ENCODE peak calls at places on chromosome 2, in seven cellular contexts. J is HCT116, Q is body of pancreas, U is NB4, V is A549, S is uterus, G is heart left ventricle. W is an unnamed sample.

GRCh38 chr2:172021955-172022354 is 22.2 kb downstream of the METAP1D start:
- DNase-seq in G (no peak), J (no peak), Q (no peak), V (no peak), S (no peak), U (peak; percentile 59), W (no peak)

GRCh38 chr2:32135409-32135808 is 30.3 kb upstream of the SLC30A6 start:
- DNase-seq in S (no peak), V (peak; percentile 94), G (no peak), J (peak; percentile 79), Q (peak; percentile 38), U (peak; percentile 58), W (no peak)

GRCh38 chr2:46826898-46827245 is 88.7 kb downstream of the MCFD2 start:
- DNase-seq in Q (no peak), U (no peak), V (no peak), S (no peak), J (no peak), G (no peak), W (no peak)

GRCh38 chr2:105768961-105769452 is 24.3 kb downstream of the NCK2 start:
- DNase-seq in G (no peak), V (no peak), Q (no peak), J (no peak), S (no peak), U (no peak), W (no peak)

GRCh38 chr2:183248866-183249567 is 124.8 kb downstream of the NUP35 start:
- DNase-seq in G (no peak), U (peak; percentile 40), V (peak; percentile 21), Q (no peak), J (peak; percentile 24), S (no peak), W (no peak)

GRCh38 chr2:118991554-118991953 is 49.6 kb downstream of the MARCO start:
- DNase-seq in J (no peak), G (no peak), S (no peak), U (no peak), Q (no peak), V (no peak), W (peak; percentile 28)

GRCh38 chr2:68282814-68283812 is 30.8 kb upstream of the PPP3R1 start:
- DNase-seq in S (no peak), J (peak; percentile 33), G (no peak), U (peak; percentile 57), V (peak; percentile 70), Q (no peak), W (no peak)

GRCh38 chr2:43038034-43038719 is 188.2 kb downstream of the ZFP36L2 start:
- DNase-seq in S (peak; percentile 75), Q (no peak), U (no peak), J (no peak), V (no peak), G (no peak), W (peak; percentile 28)

GRCh38 chr2:134773372-134774073 is 54.7 kb upstream of the TMEM163 start:
- DNase-seq in S (no peak), G (no peak), V (no peak), Q (peak; percentile 57), J (no peak), U (no peak), W (no peak)

GRCh38 chr2:54561795-54562592 is 105.9 kb downstream of the SPTBN1 start:
- DNase-seq in U (peak; percentile 58), V (no peak), Q (no peak), J (no peak), S (no peak), G (no peak), W (no peak)

GRCh38 chr2:171668111-171668600 is 19.1 kb upstream of the DYNC1I2 start:
- DNase-seq in V (no peak), Q (no peak), S (no peak), G (no peak), J (no peak), U (no peak), W (no peak)

GRCh38 chr2:33275689-33276444 is 200.6 kb upstream of the RASGRP3 start:
- DNase-seq in Q (no peak), S (peak; percentile 51), G (no peak), V (peak; percentile 93), U (peak; percentile 41), J (peak; percentile 6), W (no peak)

GRCh38 chr2:229370484-229370883 is 99.4 kb upstream of the PID1 start:
- DNase-seq in J (no peak), U (no peak), V (no peak), S (peak; percentile 51), G (no peak), Q (no peak), W (no peak)

GRCh38 chr2:107025291-107025857 is 139.4 kb upstream of the ST6GAL2 start:
- DNase-seq in V (no peak), Q (no peak), S (no peak), U (no peak), J (no peak), G (no peak), W (no peak)

GRCh38 chr2:206721216-206721920 is 3.2 kb upstream of the DYTN start:
- DNase-seq in S (no peak), G (no peak), U (no peak), J (no peak), V (no peak), Q (no peak), W (no peak)

DNA sequence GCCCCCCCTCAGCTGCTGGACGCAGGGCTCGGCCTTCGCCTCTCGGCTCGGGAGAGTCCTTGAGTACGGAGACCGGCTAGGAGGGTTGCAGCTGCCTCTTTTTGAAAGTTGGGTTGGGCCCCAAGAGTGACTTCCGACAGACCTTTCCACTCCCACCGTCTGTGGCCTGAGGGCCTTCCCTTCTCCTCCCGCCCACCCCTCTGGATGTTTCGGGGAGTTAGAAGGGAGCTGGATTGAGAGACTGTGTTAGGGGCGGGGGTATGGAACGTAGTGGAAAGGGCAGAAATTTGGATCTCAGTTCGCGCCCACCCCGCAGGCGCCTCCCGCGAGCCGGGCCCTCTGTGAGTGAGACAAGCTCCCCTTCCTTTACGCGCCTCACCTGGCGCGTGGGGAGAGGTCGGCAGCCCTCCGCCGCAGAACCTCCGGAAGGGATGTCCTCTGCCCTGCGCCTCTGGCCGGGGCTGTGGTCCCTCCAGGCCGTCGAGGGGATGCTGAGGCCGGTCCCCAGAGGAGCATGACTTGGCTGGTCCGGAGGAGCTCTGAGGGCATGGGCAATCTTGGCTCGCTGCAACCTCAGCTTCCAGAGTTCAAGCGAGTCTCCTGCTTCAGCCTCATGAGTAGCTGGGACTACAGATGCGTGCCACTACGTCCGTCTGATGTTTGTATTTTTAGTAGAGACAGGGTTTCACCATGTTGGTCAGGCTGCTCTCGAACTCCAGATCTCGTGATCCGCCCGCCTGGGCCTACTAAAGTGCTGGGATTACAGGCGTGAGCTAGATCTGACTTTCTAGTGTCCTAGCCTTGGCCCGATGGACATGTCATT is 15.9 kb downstream of the C2orf74 start:
- DNase-seq in U (peak; percentile 67), S (peak; percentile 41), G (peak; percentile 75), Q (peak; percentile 34), V (no peak), J (no peak), W (no peak)
- TF ChIP-seq POLR2A in U (no peak), S (no peak), G (no peak), Q (no peak), V (peak; percentile 20), J (no peak), W (no peak)

GRCh38 chr2:205706769-205707375 is 24.6 kb downstream of the NRP2 start:
- DNase-seq in Q (no peak), J (no peak), V (no peak), G (peak; percentile 83), U (peak; percentile 80), S (peak; percentile 83), W (peak; percentile 46)
- TF ChIP-seq POLR2A in Q (no peak), J (no peak), V (no peak), G (no peak), U (no peak), S (no peak), W (no peak)

GRCh38 chr2:69645026-69645425 is 1.5 kb upstream of the AAK1 start:
- DNase-seq in S (no peak), V (no peak), U (peak; percentile 58), J (no peak), Q (no peak), G (no peak), W (no peak)

GRCh38 chr2:69644506-69644979 is 1.0 kb upstream of the AAK1 start:
- DNase-seq in G (no peak), V (no peak), Q (no peak), S (no peak), J (no peak), U (no peak), W (no peak)

GRCh38 chr2:69641887-69642708 is 1.4 kb downstream of the AAK1 start:
- DNase-seq in U (no peak), G (no peak), J (no peak), S (no peak), Q (no peak), V (no peak), W (no peak)

GRCh38 chr2:69643602-69644505 is at the start of gene AAK1:
- DNase-seq in J (peak; percentile 74), U (peak; percentile 96), S (peak; percentile 88), G (peak; percentile 95), Q (peak; percentile 89), V (peak; percentile 91), W (peak; percentile 94)

DNA sequence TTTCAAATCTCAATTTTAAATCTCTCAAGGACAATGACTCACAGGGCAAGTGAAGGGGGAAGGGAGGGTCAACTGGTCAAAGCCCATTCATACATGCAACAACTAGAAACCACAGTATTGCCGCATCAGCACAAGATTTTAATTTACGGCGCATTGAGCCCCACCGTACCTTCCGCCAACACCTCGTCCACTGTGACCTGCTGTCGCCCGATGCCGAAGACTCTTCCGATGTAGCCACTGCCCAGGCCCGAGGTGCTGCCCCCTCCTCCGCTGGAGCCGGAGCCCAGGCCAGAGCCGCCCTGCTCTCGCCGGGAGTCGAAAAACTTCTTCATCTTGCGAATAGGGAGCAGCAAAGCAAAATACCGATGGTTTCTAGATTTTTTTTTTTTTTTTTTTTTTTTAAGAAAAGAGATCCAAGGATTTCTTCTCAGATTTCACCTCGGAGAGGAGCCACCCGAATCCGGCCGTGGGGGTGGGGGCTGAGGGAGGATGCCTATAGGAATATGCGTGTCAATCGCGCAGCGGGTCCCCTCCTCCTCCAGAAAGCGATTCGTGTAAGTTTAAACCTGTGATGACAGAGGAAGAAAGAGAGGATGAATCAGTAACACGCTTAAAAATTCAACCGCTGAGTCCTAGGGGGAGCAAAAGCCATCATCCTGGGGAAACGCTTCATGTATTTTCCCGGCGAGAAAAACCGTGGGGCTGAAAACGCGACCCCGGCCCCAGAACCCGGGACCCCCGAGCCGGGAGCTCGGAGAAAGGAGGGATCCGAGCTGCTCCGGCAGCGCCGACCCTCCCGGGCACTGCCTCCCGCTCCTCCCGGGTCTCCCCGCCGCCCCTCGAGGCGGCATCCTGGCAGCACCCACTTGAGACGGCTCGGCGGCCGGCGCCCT is 584 bp downstream of the AAK1 start:
- DNase-seq in S (peak; percentile 62), G (peak; percentile 74), V (peak; percentile 58), Q (peak; percentile 46), U (peak; percentile 91), J (no peak), W (peak; percentile 60)
- TF ChIP-seq POLR2A in S (no peak), G (no peak), V (no peak), Q (no peak), U (no peak), J (no peak), W (no peak)

DNA sequence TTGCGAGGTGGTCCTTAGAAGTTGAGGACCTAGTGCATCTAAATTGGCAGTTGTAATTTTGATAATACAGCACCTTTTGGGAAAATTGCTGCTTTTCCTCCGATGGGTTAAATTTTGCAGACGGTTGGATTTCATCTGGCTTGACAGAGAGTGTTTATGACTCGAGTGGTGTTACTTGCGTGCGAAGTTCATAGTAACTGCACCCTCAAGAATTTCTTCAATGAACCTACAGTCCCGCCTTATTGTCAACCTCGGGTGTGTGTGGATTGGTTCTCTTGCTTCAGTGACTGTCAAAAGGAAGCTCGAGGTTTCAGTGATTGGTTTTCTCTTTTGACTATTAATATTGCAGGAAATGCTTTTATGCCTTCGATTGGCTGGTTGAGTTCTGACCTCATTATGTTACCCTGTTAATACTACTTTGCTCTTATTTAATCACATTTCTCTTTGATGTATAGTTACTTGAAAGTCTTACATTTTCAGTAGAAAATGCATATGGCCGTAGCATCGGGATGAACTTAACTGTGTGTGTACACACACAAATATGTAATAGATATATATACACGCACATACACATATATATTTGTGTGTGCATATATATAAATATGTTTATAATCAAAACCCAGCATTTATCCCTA is 1.5 kb downstream of the EPC2 start:
- DNase-seq in Q (peak; percentile 29), U (peak; percentile 85), S (peak; percentile 33), J (peak; percentile 75), G (no peak), V (peak; percentile 60), W (no peak)
- TF ChIP-seq POLR2A in Q (no peak), U (no peak), S (no peak), J (no peak), G (no peak), V (no peak), W (no peak)